ENCODE peak calls at places on chromosomes 13 and 19, in four cellular contexts. One of them, this sample, is unnamed.

GRCh38 chr19:44111910-44112463 is 1.2 kb upstream of the ZNF225 start:
- DNase-seq in mucosa of descending colon: no peak
- DNase-seq in progenitor cell of endocrine pancreas: no peak
- DNase-seq in CD4-positive, alpha-beta T cell: no peak
- DNase-seq in this sample: no peak

GRCh38 chr13:39943711-39944110 is 288.2 kb downstream of the COG6 start:
- DNase-seq in mucosa of descending colon: no peak
- DNase-seq in progenitor cell of endocrine pancreas: no peak
- DNase-seq in CD4-positive, alpha-beta T cell: no peak
- DNase-seq in this sample: no peak

GRCh38 chr13:46160474-46161066 is 21.4 kb downstream of the LCP1 start:
- DNase-seq in progenitor cell of endocrine pancreas: no peak
- DNase-seq in mucosa of descending colon: no peak
- DNase-seq in CD4-positive, alpha-beta T cell: peak; percentile 35
- DNase-seq in this sample: peak; percentile 70

GRCh38 chr13:113275387-113275786 is 21.7 kb upstream of the LAMP1 start:
- DNase-seq in mucosa of descending colon: peak; percentile 55
- DNase-seq in CD4-positive, alpha-beta T cell: no peak
- DNase-seq in progenitor cell of endocrine pancreas: peak; percentile 19
- DNase-seq in this sample: peak; percentile 31

GRCh38 chr13:108083056-108083455 is 132.3 kb downstream of the LIG4 start:
- DNase-seq in CD4-positive, alpha-beta T cell: no peak
- DNase-seq in progenitor cell of endocrine pancreas: no peak
- DNase-seq in mucosa of descending colon: no peak
- DNase-seq in this sample: no peak

GRCh38 chr19:18014197-18014596 is 6.2 kb downstream of the ARRDC2 start:
- DNase-seq in progenitor cell of endocrine pancreas: no peak
- DNase-seq in CD4-positive, alpha-beta T cell: no peak
- DNase-seq in mucosa of descending colon: no peak
- DNase-seq in this sample: no peak

GRCh38 chr19:51016798-51017683 is 2.5 kb downstream of the KLK10 start:
- DNase-seq in mucosa of descending colon: peak; percentile 64
- DNase-seq in CD4-positive, alpha-beta T cell: no peak
- DNase-seq in progenitor cell of endocrine pancreas: peak; percentile 47
- DNase-seq in this sample: peak; percentile 93

GRCh38 chr19:43432866-43433673 is 18.4 kb downstream of the TEX101 start:
- DNase-seq in mucosa of descending colon: peak; percentile 73
- DNase-seq in CD4-positive, alpha-beta T cell: peak; percentile 60
- DNase-seq in progenitor cell of endocrine pancreas: peak; percentile 49
- DNase-seq in this sample: peak; percentile 70

GRCh38 chr19:8511573-8512101 is 2.3 kb downstream of the ZNF414 start:
- DNase-seq in mucosa of descending colon: peak; percentile 62
- DNase-seq in CD4-positive, alpha-beta T cell: no peak
- DNase-seq in progenitor cell of endocrine pancreas: no peak
- DNase-seq in this sample: no peak

GRCh38 chr19:45999653-46000121 is 4.4 kb downstream of the CCDC61 start:
- DNase-seq in CD4-positive, alpha-beta T cell: no peak
- DNase-seq in mucosa of descending colon: peak; percentile 50
- DNase-seq in progenitor cell of endocrine pancreas: no peak
- DNase-seq in this sample: no peak

GRCh38 chr13:77815330-77815729 is 103.3 kb downstream of the EDNRB start:
- DNase-seq in progenitor cell of endocrine pancreas: no peak
- DNase-seq in mucosa of descending colon: no peak
- DNase-seq in CD4-positive, alpha-beta T cell: no peak
- DNase-seq in this sample: no peak

GRCh38 chr13:33918199-33918932 is 100.4 kb downstream of the RFC3 start:
- DNase-seq in mucosa of descending colon: no peak
- DNase-seq in progenitor cell of endocrine pancreas: no peak
- DNase-seq in CD4-positive, alpha-beta T cell: no peak
- DNase-seq in this sample: no peak

GRCh38 chr19:54325194-54325621 is 12.2 kb upstream of the LILRA5 start:
- DNase-seq in mucosa of descending colon: no peak
- DNase-seq in progenitor cell of endocrine pancreas: no peak
- DNase-seq in CD4-positive, alpha-beta T cell: peak; percentile 44
- DNase-seq in this sample: peak; percentile 66

GRCh38 chr19:46081928-46082727 is 41.3 kb upstream of the IGFL4 start:
- DNase-seq in mucosa of descending colon: no peak
- DNase-seq in progenitor cell of endocrine pancreas: peak; percentile 18
- DNase-seq in CD4-positive, alpha-beta T cell: no peak
- DNase-seq in this sample: peak; percentile 63

GRCh38 chr13:23627419-23627818 is 57.2 kb downstream of the TNFRSF19 start:
- DNase-seq in mucosa of descending colon: no peak
- DNase-seq in progenitor cell of endocrine pancreas: no peak
- DNase-seq in CD4-positive, alpha-beta T cell: no peak
- DNase-seq in this sample: no peak

GRCh38 chr19:34241513-34242337 is 12.6 kb upstream of the GARRE1 start:
- DNase-seq in CD4-positive, alpha-beta T cell: no peak
- DNase-seq in mucosa of descending colon: peak; percentile 83
- DNase-seq in progenitor cell of endocrine pancreas: peak; percentile 40
- DNase-seq in this sample: no peak

GRCh38 chr13:77696006-77696862 is 1.3 kb upstream of the SLAIN1 start:
- DNase-seq in CD4-positive, alpha-beta T cell: no peak
- DNase-seq in progenitor cell of endocrine pancreas: no peak
- DNase-seq in mucosa of descending colon: no peak
- DNase-seq in this sample: peak; percentile 34

GRCh38 chr19:4369109-4369887 is 25.9 kb downstream of the MPND start:
- DNase-seq in mucosa of descending colon: peak; percentile 84
- DNase-seq in progenitor cell of endocrine pancreas: no peak
- DNase-seq in CD4-positive, alpha-beta T cell: peak; percentile 42
- DNase-seq in this sample: peak; percentile 80

GRCh38 chr19:15584541-15585115 is 30.4 kb upstream of the CYP4F8 start:
- DNase-seq in mucosa of descending colon: peak; percentile 86
- DNase-seq in progenitor cell of endocrine pancreas: no peak
- DNase-seq in CD4-positive, alpha-beta T cell: peak; percentile 80
- DNase-seq in this sample: peak; percentile 84

GRCh38 chr13:49608932-49609331 is 19.4 kb upstream of the ARL11 start:
- DNase-seq in progenitor cell of endocrine pancreas: no peak
- DNase-seq in mucosa of descending colon: no peak
- DNase-seq in CD4-positive, alpha-beta T cell: no peak
- DNase-seq in this sample: no peak

GRCh38 chr13:85503797-85504196 is 295.4 kb downstream of the SLITRK6 start:
- DNase-seq in mucosa of descending colon: no peak
- DNase-seq in progenitor cell of endocrine pancreas: no peak
- DNase-seq in CD4-positive, alpha-beta T cell: no peak
- DNase-seq in this sample: no peak

GRCh38 chr19:43636121-43636683 is 3.4 kb downstream of the CADM4 start:
- DNase-seq in CD4-positive, alpha-beta T cell: no peak
- DNase-seq in mucosa of descending colon: no peak
- DNase-seq in progenitor cell of endocrine pancreas: no peak
- DNase-seq in this sample: no peak

GRCh38 chr19:38204728-38205127 is 19.3 kb downstream of the DPF1 start:
- DNase-seq in mucosa of descending colon: no peak
- DNase-seq in CD4-positive, alpha-beta T cell: no peak
- DNase-seq in progenitor cell of endocrine pancreas: no peak
- DNase-seq in this sample: no peak

GRCh38 chr13:64529874-64530485 is 2700.2 kb downstream of the PCDH9 start:
- DNase-seq in progenitor cell of endocrine pancreas: no peak
- DNase-seq in mucosa of descending colon: no peak
- DNase-seq in CD4-positive, alpha-beta T cell: no peak
- DNase-seq in this sample: peak; percentile 7

GRCh38 chr13:39684531-39685137 is 29.2 kb downstream of the COG6 start:
- DNase-seq in mucosa of descending colon: no peak
- DNase-seq in CD4-positive, alpha-beta T cell: no peak
- DNase-seq in progenitor cell of endocrine pancreas: no peak
- DNase-seq in this sample: peak; percentile 12

GRCh38 chr19:1648926-1649541 is 3.4 kb downstream of the TCF3 start:
- DNase-seq in progenitor cell of endocrine pancreas: no peak
- DNase-seq in mucosa of descending colon: peak; percentile 28
- DNase-seq in CD4-positive, alpha-beta T cell: no peak
- DNase-seq in this sample: peak; percentile 71

GRCh38 chr13:109900320-109900719 is 113.9 kb upstream of the IRS2 start:
- DNase-seq in progenitor cell of endocrine pancreas: no peak
- DNase-seq in CD4-positive, alpha-beta T cell: no peak
- DNase-seq in mucosa of descending colon: no peak
- DNase-seq in this sample: no peak

GRCh38 chr13:27639186-27639585 is 17.5 kb downstream of the POLR1D start:
- DNase-seq in progenitor cell of endocrine pancreas: no peak
- DNase-seq in mucosa of descending colon: no peak
- DNase-seq in CD4-positive, alpha-beta T cell: no peak
- DNase-seq in this sample: no peak

GRCh38 chr13:27635256-27635655 is 13.6 kb downstream of the POLR1D start:
- DNase-seq in CD4-positive, alpha-beta T cell: no peak
- DNase-seq in mucosa of descending colon: no peak
- DNase-seq in progenitor cell of endocrine pancreas: no peak
- DNase-seq in this sample: no peak

GRCh38 chr13:27636624-27637288 is 15.1 kb downstream of the POLR1D start:
- DNase-seq in CD4-positive, alpha-beta T cell: no peak
- DNase-seq in mucosa of descending colon: no peak
- DNase-seq in progenitor cell of endocrine pancreas: no peak
- DNase-seq in this sample: no peak

GRCh38 chr13:27638521-27638920 is 16.8 kb downstream of the POLR1D start:
- DNase-seq in progenitor cell of endocrine pancreas: no peak
- DNase-seq in mucosa of descending colon: no peak
- DNase-seq in CD4-positive, alpha-beta T cell: no peak
- DNase-seq in this sample: no peak

DNA sequence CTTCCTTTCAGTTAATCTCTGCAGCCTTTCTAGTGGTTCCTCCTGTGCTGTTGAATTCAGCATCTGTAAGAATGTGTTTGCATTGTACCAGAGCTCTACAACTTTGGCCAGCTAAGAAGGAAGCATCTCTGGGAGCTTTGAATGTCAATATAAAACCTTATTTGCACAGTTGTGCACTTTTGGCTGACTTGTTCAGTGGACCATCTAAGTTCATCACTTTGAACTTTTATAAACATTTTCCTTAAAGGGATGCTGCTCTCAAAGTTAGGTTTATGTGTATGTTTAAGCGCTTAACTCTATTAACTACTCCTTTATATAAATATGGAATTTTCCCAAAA is 15.6 kb downstream of the POLR1D start:
- DNase-seq in CD4-positive, alpha-beta T cell: no peak
- DNase-seq in mucosa of descending colon: no peak
- DNase-seq in progenitor cell of endocrine pancreas: no peak
- DNase-seq in this sample: no peak
- TF ChIP-seq CTCF in CD4-positive, alpha-beta T cell: no peak
- TF ChIP-seq CTCF in mucosa of descending colon: no peak
- TF ChIP-seq CTCF in progenitor cell of endocrine pancreas: no peak
- TF ChIP-seq CTCF in this sample: no peak

GRCh38 chr19:13833330-13834265 is 38.4 kb downstream of the ZSWIM4 start:
- DNase-seq in CD4-positive, alpha-beta T cell: peak; percentile 82
- DNase-seq in progenitor cell of endocrine pancreas: peak; percentile 94
- DNase-seq in mucosa of descending colon: peak; percentile 99
- DNase-seq in this sample: peak; percentile 99
- TF ChIP-seq CTCF in CD4-positive, alpha-beta T cell: peak; percentile 18
- TF ChIP-seq CTCF in progenitor cell of endocrine pancreas: peak; percentile 61
- TF ChIP-seq CTCF in mucosa of descending colon: peak; percentile 55
- TF ChIP-seq CTCF in this sample: peak; percentile 63

GRCh38 chr13:97067342-97067895 is 73.1 kb upstream of the OXGR1 start:
- DNase-seq in progenitor cell of endocrine pancreas: no peak
- DNase-seq in mucosa of descending colon: no peak
- DNase-seq in CD4-positive, alpha-beta T cell: no peak
- DNase-seq in this sample: no peak
- TF ChIP-seq CTCF in progenitor cell of endocrine pancreas: no peak
- TF ChIP-seq CTCF in mucosa of descending colon: no peak
- TF ChIP-seq CTCF in CD4-positive, alpha-beta T cell: no peak
- TF ChIP-seq CTCF in this sample: no peak

GRCh38 chr19:48806518-48806817 is 4.4 kb downstream of the BCAT2 start:
- DNase-seq in mucosa of descending colon: no peak
- DNase-seq in CD4-positive, alpha-beta T cell: peak; percentile 23
- DNase-seq in progenitor cell of endocrine pancreas: no peak
- DNase-seq in this sample: no peak
- TF ChIP-seq CTCF in mucosa of descending colon: no peak
- TF ChIP-seq CTCF in CD4-positive, alpha-beta T cell: no peak
- TF ChIP-seq CTCF in progenitor cell of endocrine pancreas: no peak
- TF ChIP-seq CTCF in this sample: no peak

DNA sequence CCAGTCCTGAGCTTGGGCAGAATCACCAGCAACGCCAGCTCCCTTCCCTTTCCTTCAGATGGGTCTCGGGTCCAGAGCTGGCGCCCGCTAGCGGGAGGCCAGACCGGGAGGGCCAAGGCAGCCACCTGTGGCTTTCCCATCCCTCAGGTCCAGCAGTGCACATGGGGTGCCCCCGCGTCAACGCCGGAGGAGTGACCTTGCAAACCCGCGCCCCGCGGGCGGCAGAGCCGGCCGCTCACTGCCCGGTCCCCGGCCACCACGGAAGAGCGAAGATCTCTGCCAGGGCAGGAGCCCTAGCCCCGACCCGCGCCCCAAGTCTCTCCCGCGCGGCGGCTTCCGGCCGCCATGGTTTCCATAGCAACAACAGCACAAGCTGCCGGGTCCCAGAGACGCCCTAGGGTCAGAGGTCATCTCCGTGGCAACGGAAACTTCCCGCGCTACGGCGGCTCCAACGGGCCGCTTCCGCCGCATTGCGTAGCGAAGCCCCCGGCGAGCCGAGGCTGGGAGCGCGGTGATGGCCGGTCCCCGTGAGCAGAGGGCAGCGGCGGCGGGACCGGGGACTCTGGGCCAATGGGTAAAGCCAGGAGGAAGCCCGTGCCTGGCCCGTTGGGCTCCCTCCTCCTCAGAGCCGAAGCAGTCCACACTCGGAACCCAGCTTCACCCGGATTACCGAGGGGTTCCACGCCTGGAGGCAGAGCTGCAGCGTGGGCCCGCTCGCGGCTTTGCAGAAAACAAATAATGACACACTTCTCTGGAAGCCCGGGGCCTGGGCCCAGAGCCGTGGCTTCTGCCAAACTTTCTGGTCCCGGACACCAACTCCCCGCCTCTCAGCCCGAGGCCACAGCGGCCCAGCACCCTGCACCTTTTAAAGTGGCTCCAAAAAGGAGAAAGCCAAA is 7.4 kb downstream of the FGF14 start:
- DNase-seq in CD4-positive, alpha-beta T cell: peak; percentile 97
- DNase-seq in progenitor cell of endocrine pancreas: peak; percentile 91
- DNase-seq in mucosa of descending colon: peak; percentile 92
- DNase-seq in this sample: peak; percentile 96
- TF ChIP-seq CTCF in CD4-positive, alpha-beta T cell: no peak
- TF ChIP-seq CTCF in progenitor cell of endocrine pancreas: peak; percentile 48
- TF ChIP-seq CTCF in mucosa of descending colon: no peak
- TF ChIP-seq CTCF in this sample: peak; percentile 51

This sample was measured in GM13977.